ENCODE peak calls at places on chromosomes 2 and 18, in four cellular contexts. E, J, Y and K are unnamed samples. For H3K9me3, the result is how much of the 10 kb centered on the place peaks cover.

GRCh38 chr2:239826786-239827510 is 198.2 kb downstream of the NDUFA10 start:
- DNase-seq in Y (no peak), E (no peak), J (no peak), K (no peak)

GRCh38 chr2:150674283-150674682 is 186.8 kb upstream of the RND3 start:
- DNase-seq in Y (no peak), E (no peak), J (no peak), K (no peak)

GRCh38 chr2:216880509-216881184 is 20.8 kb upstream of the TNP1 start:
- DNase-seq in E (no peak), Y (no peak), J (no peak), K (no peak)

GRCh38 chr18:22067682-22068081 is 101.7 kb upstream of the GATA6 start:
- DNase-seq in E (no peak), J (no peak), Y (no peak), K (no peak)

GRCh38 chr18:36376361-36376760 is 78.8 kb downstream of the FHOD3 start:
- DNase-seq in E (no peak), J (no peak), Y (no peak), K (no peak)

GRCh38 chr18:39421319-39421718 is 1855.7 kb upstream of the CELF4 start:
- DNase-seq in E (no peak), J (no peak), Y (no peak), K (no peak)

GRCh38 chr2:27833931-27834330 is 56.3 kb downstream of the RBKS start:
- DNase-seq in E (no peak), Y (no peak), J (no peak), K (no peak)

GRCh38 chr2:226514895-226515294 is 284.7 kb downstream of the IRS1 start:
- DNase-seq in J (no peak), Y (no peak), E (no peak), K (no peak)

GRCh38 chr18:46250084-46250811 is 146.1 kb downstream of the HAUS1 start:
- DNase-seq in E (peak), J (peak), Y (no peak), K (peak)

GRCh38 chr18:7325126-7325430 is 94.2 kb downstream of the LRRC30 start:
- DNase-seq in J (no peak), Y (no peak), E (no peak), K (no peak)

GRCh38 chr18:45642238-45642637 is 27.0 kb downstream of the SLC14A2 start:
- DNase-seq in J (no peak), Y (no peak), E (peak), K (no peak)

GRCh38 chr2:16034151-16034974 is 94.0 kb downstream of the MYCN start:
- DNase-seq in J (no peak), E (no peak), Y (peak), K (no peak)

GRCh38 chr2:16032282-16033031 is 92.1 kb downstream of the MYCN start:
- DNase-seq in Y (no peak), E (no peak), J (no peak), K (no peak)

GRCh38 chr2:16031055-16031847 is 90.9 kb downstream of the MYCN start:
- DNase-seq in J (no peak), Y (peak), E (no peak), K (no peak)

GRCh38 chr2:16031848-16032159 is 91.5 kb downstream of the MYCN start:
- DNase-seq in Y (no peak), J (no peak), E (no peak), K (no peak)

GRCh38 chr2:16033032-16033293 is 92.6 kb downstream of the MYCN start:
- DNase-seq in Y (no peak), J (no peak), E (no peak), K (no peak)
- H3K9me3 ChIP-seq in Y (under half), J (under half), E (under half), K (under half)

DNA sequence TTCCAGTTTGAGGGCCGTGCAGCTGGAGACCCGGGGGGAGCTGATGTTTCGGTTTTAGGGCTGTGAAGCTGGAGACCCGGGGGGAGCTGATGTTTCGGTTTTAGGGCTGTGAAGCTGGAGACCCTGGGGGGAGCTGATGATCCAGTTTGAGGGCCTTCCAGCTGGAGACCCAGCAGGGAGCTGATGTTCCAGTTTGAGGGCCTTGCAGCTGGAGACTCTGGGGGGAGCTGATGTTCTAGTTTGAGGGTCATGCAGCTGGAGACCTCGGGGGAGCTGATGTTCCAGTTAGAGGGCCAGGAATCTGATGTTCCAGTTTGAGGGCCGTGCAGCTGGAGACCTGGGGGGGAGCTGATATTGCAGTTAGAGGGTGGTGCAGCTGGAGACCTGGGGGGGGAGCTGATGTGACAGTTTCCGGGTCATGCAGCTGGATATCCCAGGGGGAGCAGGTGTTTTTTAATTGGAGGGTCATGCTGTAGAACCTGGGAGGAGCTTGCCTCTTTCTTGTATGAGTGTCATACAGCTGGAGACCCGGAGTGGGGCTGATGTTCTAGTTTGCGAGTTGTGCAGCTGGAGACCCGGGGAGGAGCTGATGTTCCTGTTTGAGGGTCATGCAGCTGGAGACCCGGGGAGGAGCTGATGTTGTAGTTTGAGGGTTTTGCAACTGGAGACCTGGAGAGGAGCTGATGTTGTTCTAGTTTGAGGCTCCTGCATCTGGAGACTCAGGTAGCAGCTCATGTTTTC is 153.2 kb downstream of the RTP5 start:
- DNase-seq in Y (no peak), J (peak), E (no peak), K (no peak)
- H3K9me3 ChIP-seq in Y (under half), J (under half), E (under half), K (under half)

DNA sequence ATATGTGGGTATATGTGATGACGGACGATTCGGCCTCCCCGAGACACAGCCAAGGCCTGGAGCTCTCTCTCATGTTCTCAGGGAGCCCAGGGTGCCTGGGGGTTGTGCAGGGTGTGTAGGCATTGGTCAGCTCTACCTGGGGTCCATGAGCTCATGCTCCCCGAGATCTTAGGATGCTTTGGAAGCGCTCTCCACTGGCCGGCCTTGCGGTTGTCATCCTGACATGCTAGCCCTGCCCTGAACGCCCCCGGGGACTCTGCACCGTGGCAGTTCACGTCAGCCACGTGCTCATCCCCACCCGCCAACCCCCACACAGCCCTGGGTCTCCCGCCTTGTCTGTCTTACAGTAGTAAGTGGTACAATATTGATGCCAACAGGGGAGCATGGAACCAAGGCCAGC is 67.8 kb downstream of the RTP5 start:
- DNase-seq in Y (no peak), E (no peak), J (no peak), K (no peak)
- H3K9me3 ChIP-seq in Y (under half), E (under half), J (under half), K (under half)

GRCh38 chr2:4152051-4152450 is 448.7 kb downstream of the DCDC2C start:
- DNase-seq in J (no peak), E (no peak), Y (no peak), K (no peak)

GRCh38 chr2:4151521-4151920 is 448.1 kb downstream of the DCDC2C start:
- DNase-seq in J (no peak), Y (no peak), E (no peak), K (no peak)
- H3K9me3 ChIP-seq in J (under half), Y (under half), E (under half), K (under half)

GRCh38 chr2:123077101-123077500 is 948.0 kb upstream of the CNTNAP5 start:
- DNase-seq in J (no peak), Y (no peak), E (no peak), K (no peak)
- H3K9me3 ChIP-seq in J (under half), Y (under half), E (under half), K (under half)

GRCh38 chr2:123768233-123768632 is 256.9 kb upstream of the CNTNAP5 start:
- DNase-seq in J (no peak), Y (no peak), E (no peak), K (no peak)
- H3K9me3 ChIP-seq in J (under half), Y (under half), E (under half), K (under half)

GRCh38 chr2:123080331-123080730 is 944.8 kb upstream of the CNTNAP5 start:
- DNase-seq in J (no peak), E (no peak), Y (no peak), K (no peak)
- H3K9me3 ChIP-seq in J (under half), E (under half), Y (under half), K (under half)

DNA sequence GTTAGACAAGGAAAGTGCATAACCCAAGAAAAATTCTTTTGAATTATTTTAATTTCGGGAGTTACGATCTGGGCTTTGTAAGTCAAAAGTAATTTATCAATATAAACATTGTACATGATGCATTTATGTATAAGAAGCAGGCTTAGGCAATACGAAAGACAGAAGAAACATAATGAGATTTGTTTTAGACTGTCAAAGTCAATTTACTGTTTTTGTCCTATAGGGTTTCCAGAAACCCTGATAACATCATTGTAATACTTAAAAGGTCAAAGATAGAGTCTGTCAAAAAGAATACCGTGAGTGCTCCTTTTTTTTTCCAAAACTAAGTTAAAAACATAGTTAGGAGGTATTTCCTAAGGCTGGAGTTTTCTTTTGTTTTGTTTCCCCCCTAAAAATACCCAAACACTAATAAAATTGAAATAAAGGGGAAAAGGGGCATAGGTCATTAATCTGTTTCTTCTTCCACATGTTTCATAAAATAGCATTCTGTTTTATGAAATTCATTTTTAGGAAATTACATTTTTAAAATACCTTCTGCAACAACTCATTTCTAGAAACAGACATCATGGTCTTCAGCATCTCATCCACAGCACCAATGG is 16.1 kb downstream of the C1D start:
- DNase-seq in Y (no peak), E (no peak), J (no peak), K (no peak)
- H3K9me3 ChIP-seq in Y (under half), E (under half), J (under half), K (under half)